ENCODE peak calls at places on chromosomes 6 and 20, in ten cellular contexts. A, H, Z, X, C, P, U, O, G and J are unnamed samples.

GRCh38 chr6:118678866-118679265 is 27.5 kb upstream of the CEP85L start:
- DNase-seq in A (no peak), H (no peak), Z (no peak), X (no peak), C (no peak), P (peak; percentile 7), U (no peak), O (no peak), G (no peak), J (no peak)

GRCh38 chr20:25178563-25179438 is 16.7 kb upstream of the ENTPD6 start:
- DNase-seq in A (peak; percentile 75), H (peak; percentile 73), Z (peak; percentile 57), X (no peak), C (peak; percentile 58), P (peak; percentile 92), U (no peak), O (no peak), G (peak; percentile 64), J (peak; percentile 79)

GRCh38 chr6:127459231-127459641 is at the start of gene KIAA0408:
- DNase-seq in A (peak; percentile 72), H (no peak), Z (peak; percentile 34), X (no peak), C (no peak), P (peak; percentile 83), U (peak; percentile 74), O (peak; percentile 43), G (peak; percentile 12), J (peak; percentile 59)

GRCh38 chr20:57464642-57465211 is 60.2 kb downstream of the CTCFL start:
- DNase-seq in A (peak; percentile 52), H (peak; percentile 82), Z (no peak), X (no peak), C (peak; percentile 47), P (peak; percentile 18), U (peak; percentile 56), O (no peak), G (peak; percentile 18), J (peak; percentile 22)

GRCh38 chr6:89749918-89750317 is 69.7 kb downstream of the MDN1 start:
- DNase-seq in A (no peak), H (no peak), Z (peak; percentile 17), X (no peak), C (no peak), P (peak; percentile 2), U (no peak), O (no peak), G (no peak), J (no peak)

GRCh38 chr6:17393335-17394191 is at the start of gene CAP2:
- DNase-seq in A (peak; percentile 88), H (peak; percentile 72), Z (no peak), X (no peak), C (peak; percentile 24), P (peak; percentile 89), U (peak; percentile 86), O (no peak), G (peak; percentile 42), J (peak; percentile 55)

GRCh38 chr6:117344444-117345291 is 79.3 kb downstream of the VGLL2 start:
- DNase-seq in A (peak; percentile 29), H (no peak), Z (no peak), X (no peak), C (no peak), P (no peak), U (no peak), O (no peak), G (no peak), J (no peak)

GRCh38 chr6:32700391-32701040 is 34.1 kb upstream of the HLA-DQB1 start:
- DNase-seq in A (peak; percentile 84), H (peak; percentile 54), Z (peak; percentile 2), X (no peak), C (peak; percentile 77), P (peak; percentile 64), U (no peak), O (no peak), G (peak; percentile 67), J (peak; percentile 11)